ENCODE peak calls at places on chromosome 20, in nine cellular contexts. C is endodermal cell, T is IMR-90, K is cardiac muscle cell, M is PC-3, N is thoracic aorta, H is tibial artery, Q is transverse colon, V is heart left ventricle. L is an unnamed sample.
A peak's percentile ranks its signal among the peaks of the same experiment; 100 is the strongest.

GRCh38 chr20:4053516-4053919 is 38.2 kb upstream of the RNF24 start:
- DNase-seq in Q (no peak), C (no peak), H (no peak), V (no peak), T (no peak), M (no peak), N (no peak), K (no peak), L (no peak)

GRCh38 chr20:9103955-9104354 is 35.1 kb downstream of the PLCB4 start:
- DNase-seq in Q (no peak), C (no peak), N (no peak), H (no peak), K (no peak), M (peak; percentile 84), V (no peak), T (no peak), L (no peak)

GRCh38 chr20:7516631-7517051 is 423.6 kb downstream of the HAO1 start:
- DNase-seq in V (no peak), K (no peak), N (no peak), T (no peak), M (no peak), C (no peak), Q (no peak), H (no peak), L (no peak)

GRCh38 chr20:50870572-50871161 is 60.6 kb downstream of the ADNP start:
- DNase-seq in Q (no peak), C (peak; percentile 99), M (no peak), T (peak; percentile 52), H (no peak), V (no peak), K (peak; percentile 95), N (no peak), L (no peak)

GRCh38 chr20:44586289-44586911 is 4.0 kb downstream of the PKIG start:
- DNase-seq in T (no peak), H (no peak), Q (peak; percentile 36), K (no peak), M (no peak), C (no peak), N (no peak), V (no peak), L (no peak)

GRCh38 chr20:34525342-34525708 is 9.1 kb downstream of the DYNLRB1 start:
- DNase-seq in M (no peak), Q (no peak), V (no peak), K (no peak), T (no peak), H (no peak), C (no peak), N (no peak), L (no peak)

GRCh38 chr20:19830351-19830750 is 72.3 kb downstream of the RIN2 start:
- DNase-seq in V (no peak), M (no peak), Q (no peak), N (no peak), H (no peak), T (peak; percentile 69), C (no peak), K (no peak), L (no peak)

GRCh38 chr20:61332016-61332975 is 80.2 kb downstream of the CDH4 start:
- DNase-seq in V (no peak), K (no peak), T (no peak), N (no peak), C (no peak), M (no peak), Q (no peak), H (no peak), L (no peak)

GRCh38 chr20:10802201-10802600 is 128.4 kb upstream of the JAG1 start:
- DNase-seq in C (no peak), M (no peak), V (no peak), T (peak; percentile 66), K (no peak), N (no peak), Q (no peak), H (no peak), L (no peak)

GRCh38 chr20:13865825-13866351 is 81.1 kb downstream of the NDUFAF5 start:
- DNase-seq in C (no peak), K (no peak), N (no peak), V (no peak), M (no peak), Q (no peak), H (no peak), T (no peak), L (no peak)

GRCh38 chr20:25220021-25220730 is 24.7 kb downstream of the ENTPD6 start:
- DNase-seq in C (no peak), Q (no peak), H (peak; percentile 15), N (no peak), T (no peak), K (peak; percentile 34), V (no peak), M (no peak), L (no peak)
- H3K27ac ChIP-seq in C (no peak overlapping the region), Q (peak overlapping the region; percentile 11), H (no peak overlapping the region), N (no peak overlapping the region), T (no peak overlapping the region), K (no peak overlapping the region), V (peak overlapping the region; percentile 72), M (no peak overlapping the region), L (peak overlapping the region; percentile 48)

DNA sequence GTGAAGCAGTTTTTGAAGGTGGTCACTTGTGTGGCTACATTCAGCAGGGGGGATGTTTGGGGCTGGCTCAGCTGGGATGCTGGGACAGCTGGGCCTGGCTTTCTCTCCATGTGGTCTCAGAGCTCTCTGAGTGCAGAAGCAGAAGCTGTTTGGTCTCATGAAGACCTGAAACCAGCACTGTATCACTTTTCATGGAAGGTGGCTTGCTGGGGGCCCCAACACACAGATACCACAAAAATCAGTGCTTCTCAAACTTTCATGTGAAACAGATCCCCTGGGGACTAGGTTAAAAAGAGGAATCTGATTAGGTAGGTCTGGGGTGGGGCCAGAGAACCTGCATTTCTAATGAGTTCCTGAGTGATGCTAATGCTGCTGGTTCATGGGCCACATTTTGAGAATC is 347.3 kb downstream of the DHX35 start:
- DNase-seq in N (no peak), V (no peak), T (no peak), C (no peak), H (no peak), K (no peak), Q (no peak), M (no peak), L (no peak)
- H3K4me1 ChIP-seq in N (no peaks in the 10 kb centered on the region), V (no peaks in the 10 kb centered on the region), T (no peaks in the 10 kb centered on the region), C (no peaks in the 10 kb centered on the region), H (no peaks in the 10 kb centered on the region), K (no peaks in the 10 kb centered on the region), Q (no peaks in the 10 kb centered on the region), M (no peaks in the 10 kb centered on the region), L (no peaks in the 10 kb centered on the region)

DNA sequence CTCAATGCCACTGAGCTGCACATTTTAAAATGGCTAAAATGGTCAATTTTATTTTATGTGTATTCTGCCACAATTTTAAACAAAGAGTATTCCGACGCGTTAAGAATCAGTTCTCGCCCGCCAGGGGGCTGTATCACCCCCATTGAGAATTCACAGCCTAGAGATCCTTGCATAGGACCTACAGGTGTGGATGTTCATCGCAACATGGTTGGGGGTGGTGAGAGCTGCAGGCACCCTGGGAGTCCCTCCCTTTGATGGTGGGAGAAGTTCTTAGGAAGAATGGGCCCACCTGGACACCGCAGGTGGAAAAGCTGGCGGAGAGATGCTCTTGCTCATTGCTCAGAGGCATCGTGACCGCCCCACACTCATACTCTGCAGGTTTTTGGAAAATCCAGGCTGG is 63.5 kb downstream of the SLC2A10 start:
- DNase-seq in H (no peak), C (peak; percentile 68), T (no peak), V (no peak), Q (no peak), N (no peak), M (no peak), K (no peak), L (no peak)
- TF ChIP-seq CTCF in H (no peak), C (peak; percentile 74), T (no peak), V (no peak), Q (no peak), N (no peak), M (peak; percentile 19), K (peak; percentile 14), L (no peak)

GRCh38 chr20:18009116-18009515 is 40.3 kb downstream of the MGME1 start:
- DNase-seq in K (no peak), N (no peak), V (no peak), T (no peak), Q (no peak), H (no peak), C (no peak), M (no peak), L (no peak)
- H3K27ac ChIP-seq in K (no peak overlapping the region), N (no peak overlapping the region), V (no peak overlapping the region), T (no peak overlapping the region), Q (no peak overlapping the region), H (no peak overlapping the region), C (no peak overlapping the region), M (no peak overlapping the region), L (no peak overlapping the region)

DNA sequence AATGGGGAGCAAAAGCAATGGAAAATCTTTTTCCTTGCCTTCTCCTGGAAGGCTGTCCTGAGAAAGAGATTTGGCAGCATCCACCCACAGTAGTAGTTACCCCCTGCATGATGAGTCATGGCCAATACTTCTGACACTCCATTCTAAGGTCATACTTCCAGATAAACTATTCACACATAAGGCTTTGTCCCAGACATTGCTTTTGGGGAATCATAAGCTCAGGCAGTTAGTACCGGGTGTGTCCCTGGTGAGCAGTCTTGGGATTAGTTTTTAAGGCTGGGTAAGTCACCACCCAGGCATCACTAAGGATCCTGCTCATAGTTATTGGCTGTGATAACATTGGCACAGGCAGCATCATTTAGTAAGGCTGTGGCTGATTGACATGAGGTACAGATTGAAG is 160.6 kb upstream of the GGTLC1 start:
- DNase-seq in C (no peak), H (no peak), T (no peak), K (no peak), N (no peak), M (peak; percentile 58), Q (no peak), V (no peak), L (no peak)
- H3K4me1 ChIP-seq in C (no peaks in the 10 kb centered on the region), H (no peaks in the 10 kb centered on the region), T (no peaks in the 10 kb centered on the region), K (no peaks in the 10 kb centered on the region), N (no peaks in the 10 kb centered on the region), M (peaks cover 47% of the 10 kb centered on the region), Q (no peaks in the 10 kb centered on the region), V (no peaks in the 10 kb centered on the region), L (no peaks in the 10 kb centered on the region)

L was measured in ascending aorta.